ENCODE peak calls at places on chromosomes 7 and 10, in four cellular contexts. U is left colon, T is iris pigment epithelial cell, Q is aorta. J is an unnamed sample.

GRCh38 chr7:150378115-150378852 is 846 bp upstream of the ZNF775 start:
- DNase-seq in Q (no peak), T (peak; percentile 63), U (peak; percentile 85), J (peak; percentile 56)

GRCh38 chr7:29265208-29265923 is 70.8 kb downstream of the CHN2 start:
- DNase-seq in Q (no peak), U (no peak), T (peak; percentile 43), J (no peak)

GRCh38 chr7:136133491-136133990 is 156.4 kb upstream of the MTPN start:
- DNase-seq in T (peak; percentile 16), U (no peak), Q (no peak), J (no peak)

GRCh38 chr7:145105561-145105960 is 269.7 kb upstream of the TPK1 start:
- DNase-seq in Q (no peak), T (no peak), U (no peak), J (no peak)

GRCh38 chr10:131238669-131239280 is 72.7 kb downstream of the TCERG1L start:
- DNase-seq in U (no peak), T (no peak), Q (no peak), J (no peak)

GRCh38 chr7:5450549-5451327 is 27.1 kb upstream of the TNRC18 start:
- DNase-seq in Q (peak; percentile 66), T (peak; percentile 25), U (no peak), J (peak; percentile 32)

GRCh38 chr7:111184960-111185359 is 94.0 kb downstream of the LRRN3 start:
- DNase-seq in Q (no peak), U (no peak), T (no peak), J (no peak)

GRCh38 chr10:132543916-132544743 is 6.5 kb downstream of the INPP5A start:
- DNase-seq in Q (no peak), U (peak; percentile 22), T (no peak), J (no peak)

GRCh38 chr10:44316187-44316921 is 68.5 kb downstream of the CXCL12 start:
- DNase-seq in Q (no peak), U (no peak), T (no peak), J (no peak)